ENCODE peak calls at places on chromosomes 11 and 22, in five cellular contexts. Q, I, U, O and G are unnamed samples.

GRCh38 chr11:40306938-40307548 is 1152.4 kb downstream of the LRRC4C start:
- DNase-seq in Q (peak; percentile 11), I (peak; percentile 37), U (no peak), O (no peak), G (no peak)

GRCh38 chr22:37279469-37279868 is 2.8 kb upstream of the CYTH4 start:
- DNase-seq in Q (no peak), I (no peak), U (no peak), O (peak; percentile 52), G (no peak)

GRCh38 chr11:73344191-73344607 is 32.0 kb upstream of the RELT start:
- DNase-seq in Q (no peak), I (no peak), U (no peak), O (peak; percentile 86), G (no peak)

GRCh38 chr22:48781868-48782267 is 1045.8 kb downstream of the BRD1 start:
- DNase-seq in Q (no peak), I (no peak), U (no peak), O (no peak), G (no peak)

GRCh38 chr11:17445240-17445795 is 31.3 kb downstream of the ABCC8 start:
- DNase-seq in Q (no peak), I (no peak), U (no peak), O (no peak), G (no peak)

GRCh38 chr22:40653361-40653760 is 16.8 kb upstream of the MRTFA start:
- DNase-seq in Q (no peak), I (no peak), U (no peak), O (no peak), G (no peak)

GRCh38 chr11:3165916-3166267 is 782 bp upstream of the OSBPL5 start:
- DNase-seq in Q (no peak), I (no peak), U (no peak), O (peak; percentile 43), G (peak; percentile 62)

GRCh38 chr11:126112547-126112946 is 49.9 kb upstream of the CDON start:
- DNase-seq in Q (no peak), I (no peak), U (no peak), O (peak; percentile 33), G (peak; percentile 92)

GRCh38 chr11:3835100-3835485 is 5.7 kb downstream of the RHOG start:
- DNase-seq in Q (no peak), I (peak; percentile 62), U (no peak), O (peak; percentile 33), G (no peak)

GRCh38 chr11:70544774-70545625 is 146.7 kb downstream of the CTTN start:
- DNase-seq in Q (no peak), I (no peak), U (no peak), O (peak; percentile 64), G (no peak)

GRCh38 chr22:49161002-49161850 is 666.4 kb downstream of the BRD1 start:
- DNase-seq in Q (no peak), I (no peak), U (no peak), O (peak; percentile 53), G (no peak)

GRCh38 chr22:22909605-22910271 is 22.1 kb downstream of the IGLL5 start:
- DNase-seq in Q (no peak), I (no peak), U (no peak), O (peak; percentile 41), G (no peak)

GRCh38 chr22:22906907-22907550 is 19.4 kb downstream of the IGLL5 start:
- DNase-seq in Q (no peak), I (peak; percentile 58), U (no peak), O (peak; percentile 51), G (no peak)

GRCh38 chr22:22908495-22908861 is 20.9 kb downstream of the IGLL5 start:
- DNase-seq in Q (no peak), I (peak; percentile 55), U (no peak), O (no peak), G (no peak)

GRCh38 chr22:22908941-22909604 is 21.5 kb downstream of the IGLL5 start:
- DNase-seq in Q (no peak), I (peak; percentile 62), U (no peak), O (peak; percentile 21), G (no peak)

GRCh38 chr22:22907551-22908494 is 20.2 kb downstream of the IGLL5 start:
- DNase-seq in Q (no peak), I (peak; percentile 60), U (no peak), O (peak; percentile 64), G (no peak)
- TF ChIP-seq POLR2A in Q (no peak), I (no peak), U (no peak), O (no peak), G (no peak)

GRCh38 chr11:30312243-30312642 is 10.7 kb upstream of the ARL14EP start:
- DNase-seq in Q (no peak), I (no peak), U (no peak), O (no peak), G (no peak)

GRCh38 chr11:30317030-30317429 is 5.9 kb upstream of the ARL14EP start:
- DNase-seq in Q (no peak), I (no peak), U (no peak), O (no peak), G (no peak)

GRCh38 chr11:30314625-30315024 is 8.3 kb upstream of the ARL14EP start:
- DNase-seq in Q (no peak), I (no peak), U (no peak), O (no peak), G (no peak)

GRCh38 chr11:30313580-30313979 is 9.3 kb upstream of the ARL14EP start:
- DNase-seq in Q (no peak), I (no peak), U (no peak), O (no peak), G (no peak)

GRCh38 chr11:30316237-30316636 is 6.7 kb upstream of the ARL14EP start:
- DNase-seq in Q (no peak), I (no peak), U (no peak), O (no peak), G (no peak)
- TF ChIP-seq POLR2A in Q (no peak), I (no peak), U (no peak), O (no peak), G (no peak)

GRCh38 chr11:34104680-34105078 is 750 bp upstream of the NAT10 start:
- DNase-seq in Q (no peak), I (no peak), U (no peak), O (no peak), G (no peak)

GRCh38 chr11:34105957-34106504 is 602 bp downstream of the NAT10 start:
- DNase-seq in Q (no peak), I (peak; percentile 54), U (no peak), O (no peak), G (no peak)

GRCh38 chr11:34105079-34105956 is at the start of gene NAT10:
- DNase-seq in Q (peak; percentile 74), I (peak; percentile 95), U (peak; percentile 97), O (peak; percentile 98), G (peak; percentile 98)
- TF ChIP-seq POLR2A in Q (peak; percentile 98), I (peak; percentile 96), U (peak; percentile 79), O (peak; percentile 37), G (no peak)

GRCh38 chr11:75812542-75813040 is 2.4 kb upstream of the UVRAG start:
- DNase-seq in Q (no peak), I (no peak), U (no peak), O (no peak), G (no peak)

GRCh38 chr11:75809991-75810390 is 5.0 kb upstream of the UVRAG start:
- DNase-seq in Q (no peak), I (no peak), U (no peak), O (no peak), G (no peak)

GRCh38 chr11:75813126-75813525 is 1.9 kb upstream of the UVRAG start:
- DNase-seq in Q (no peak), I (no peak), U (no peak), O (no peak), G (no peak)

GRCh38 chr11:75811485-75811884 is 3.5 kb upstream of the UVRAG start:
- DNase-seq in Q (no peak), I (no peak), U (no peak), O (no peak), G (no peak)

DNA sequence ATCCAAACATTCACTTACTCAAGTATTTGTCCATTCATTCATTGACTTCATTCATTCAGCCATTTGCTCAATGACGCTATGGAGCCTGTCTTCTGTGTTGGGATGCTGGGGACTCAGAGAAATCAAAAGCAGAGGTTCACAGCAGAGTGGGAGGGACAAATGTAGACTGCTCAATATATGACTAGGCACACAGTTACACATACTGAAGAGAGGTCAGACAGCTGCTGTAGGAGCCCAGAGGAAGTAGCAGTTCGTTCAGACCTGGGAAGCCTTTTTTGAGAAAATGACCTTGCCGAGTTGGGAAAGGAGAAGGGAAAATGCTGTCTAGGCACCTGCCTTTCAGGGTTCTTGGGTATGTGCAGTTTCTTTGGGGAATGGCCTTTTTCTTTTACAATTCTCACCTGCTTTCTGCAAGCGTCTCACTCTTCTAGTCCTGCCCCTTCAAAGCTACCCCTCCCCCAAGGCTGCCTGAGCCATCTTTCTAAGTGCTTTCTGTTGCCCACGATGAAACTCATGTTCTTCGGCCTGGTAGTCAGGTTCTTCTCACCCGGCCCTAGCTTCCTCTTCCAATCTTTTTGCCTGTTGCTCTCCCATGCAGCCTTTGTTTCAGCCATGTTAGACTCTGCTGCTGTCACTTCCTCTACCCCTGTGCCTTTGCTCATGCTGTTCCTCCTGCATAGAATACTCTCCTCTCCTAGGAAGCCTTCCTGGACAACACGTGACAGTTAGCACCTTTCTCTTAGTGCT is 4.2 kb upstream of the UVRAG start:
- DNase-seq in Q (no peak), I (no peak), U (no peak), O (no peak), G (no peak)
- TF ChIP-seq POLR2A in Q (peak; percentile 87), I (no peak), U (no peak), O (no peak), G (no peak)

DNA sequence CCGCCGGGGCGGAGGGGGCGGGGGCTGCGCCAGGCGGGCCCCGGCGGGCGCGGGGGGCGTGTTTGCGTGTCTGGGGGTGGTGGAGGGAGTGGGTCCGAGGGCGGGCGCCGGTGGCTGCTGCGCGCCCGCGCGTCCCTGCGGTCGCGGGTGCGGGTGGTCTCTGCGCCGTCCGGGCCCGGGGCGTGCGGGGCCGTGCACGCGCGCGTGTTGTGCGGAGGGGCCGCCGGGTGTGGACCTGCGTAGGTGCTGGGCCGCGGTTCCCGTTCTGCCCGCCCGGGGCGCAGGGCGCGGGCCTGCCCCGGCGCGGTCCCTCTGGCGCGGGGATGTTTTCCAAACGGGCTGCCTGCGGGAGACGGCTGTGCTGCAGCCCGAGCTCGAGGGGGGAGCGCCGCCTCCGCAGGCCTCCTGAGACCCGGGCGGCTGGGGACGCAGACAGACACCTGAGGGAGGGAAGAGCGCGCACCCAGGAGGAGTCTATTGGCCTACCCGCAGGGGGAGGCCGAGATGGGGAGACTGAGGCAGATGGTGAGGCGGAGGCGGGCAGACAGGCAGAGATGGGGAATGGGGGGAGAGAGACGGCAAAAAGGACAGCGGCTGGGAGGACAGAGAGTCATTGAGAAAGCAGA is 442 bp downstream of the PELI3 start:
- DNase-seq in Q (peak; percentile 60), I (peak; percentile 62), U (peak; percentile 49), O (no peak), G (no peak)
- TF ChIP-seq POLR2A in Q (no peak), I (no peak), U (no peak), O (no peak), G (no peak)

GRCh38 chr11:44095506-44096359 is at the start of gene EXT2:
- DNase-seq in Q (peak; percentile 89), I (peak; percentile 95), U (peak; percentile 90), O (peak; percentile 98), G (peak; percentile 96)
- TF ChIP-seq POLR2A in Q (no peak), I (peak; percentile 60), U (peak; percentile 53), O (no peak), G (no peak)

GRCh38 chr22:50474711-50475651 is at the start of gene SBF1:
- DNase-seq in Q (peak; percentile 99), I (peak; percentile 98), U (peak; percentile 93), O (peak; percentile 97), G (peak; percentile 90)
- TF ChIP-seq POLR2A in Q (peak; percentile 34), I (peak; percentile 59), U (peak; percentile 48), O (no peak), G (peak; percentile 86)

GRCh38 chr22:22022977-22023534 is 40.5 kb upstream of the TOP3B start:
- DNase-seq in Q (no peak), I (peak; percentile 69), U (no peak), O (no peak), G (no peak)
- TF ChIP-seq POLR2A in Q (no peak), I (no peak), U (no peak), O (no peak), G (no peak)

GRCh38 chr11:47213985-47214564 is 699 bp upstream of the DDB2 start:
- DNase-seq in Q (peak; percentile 71), I (peak; percentile 35), U (peak; percentile 93), O (peak; percentile 97), G (peak; percentile 97)
- TF ChIP-seq POLR2A in Q (no peak), I (no peak), U (peak; percentile 65), O (no peak), G (no peak)